ENCODE peak calls at places on chromosomes 13 and 19, in five cellular contexts. Q is HuH-7; F is trophoblast cell; I is NCI-H82; G is stimulated activated CD4-positive, alpha-beta T cell treated with anti-CD3 and anti-CD28 coated beads, Interleukin-15, amount 100 ng/mL, for 1 hour. A is an unnamed sample.

GRCh38 chr13:43072394-43072793 is 49.0 kb downstream of the DNAJC15 start:
- DNase-seq in Q (no peak), F (no peak), I (no peak), G (no peak), A (no peak)

GRCh38 chr19:732325-733069 is 18.4 kb upstream of the MISP start:
- DNase-seq in Q (no peak), F (no peak), I (no peak), G (no peak), A (no peak)

GRCh38 chr19:16702123-16702522 is 17.5 kb upstream of the NWD1 start:
- DNase-seq in Q (no peak), F (no peak), I (no peak), G (no peak), A (peak)

GRCh38 chr13:100818706-100819105 is 144.1 kb upstream of the TMTC4 start:
- DNase-seq in Q (no peak), F (peak), I (no peak), G (no peak), A (no peak)

GRCh38 chr19:39194832-39195542 is 1.8 kb upstream of the NCCRP1 start:
- DNase-seq in Q (no peak), F (no peak), I (peak), G (no peak), A (no peak)

GRCh38 chr13:114017028-114017630 is 43.3 kb upstream of the C13orf46 start:
- DNase-seq in Q (no peak), F (no peak), I (peak), G (no peak), A (no peak)

GRCh38 chr13:59423708-59424355 is 739.9 kb downstream of the DIAPH3 start:
- DNase-seq in Q (no peak), F (no peak), I (no peak), G (no peak), A (no peak)

GRCh38 chr19:6125571-6125989 is 9.9 kb upstream of the ACSBG2 start:
- DNase-seq in Q (peak), F (peak), I (peak), G (peak), A (no peak)

GRCh38 chr13:105278797-105279425 is 1256.6 kb downstream of the EFNB2 start:
- DNase-seq in Q (no peak), F (no peak), I (peak), G (no peak), A (no peak)

GRCh38 chr19:48190288-48191284 is 20.1 kb downstream of the ZSWIM9 start:
- DNase-seq in Q (no peak), F (peak), I (peak), G (peak), A (no peak)

GRCh38 chr13:24243311-24243710 is 66.1 kb upstream of the C1QTNF9 start:
- DNase-seq in Q (no peak), F (no peak), I (no peak), G (no peak), A (no peak)

GRCh38 chr19:43316591-43317319 is 36.7 kb upstream of the CD177 start:
- DNase-seq in Q (peak), F (peak), I (peak), G (no peak), A (no peak)